ENCODE peak calls at places on chromosomes 6 and 20, in four cellular contexts. V is HepG2, G is K562, R is GM12878. B is an unnamed sample.

GRCh38 chr6:19270616-19271015 is 566.6 kb upstream of the ID4 start:
- DNase-seq in V (no peak), G (no peak), R (no peak), B (no peak)

GRCh38 chr6:90790696-90791095 is 203.8 kb upstream of the MAP3K7 start:
- DNase-seq in V (no peak), G (no peak), R (no peak), B (no peak)

GRCh38 chr6:35234901-35235300 is 21.1 kb downstream of the SCUBE3 start:
- DNase-seq in V (no peak), G (no peak), R (no peak), B (no peak)

GRCh38 chr6:70375882-70376281 is 37.4 kb upstream of the FAM135A start:
- DNase-seq in V (peak), G (peak), R (no peak), B (peak)

GRCh38 chr20:59047938-59048680 is 5.5 kb upstream of the PRELID3B start:
- DNase-seq in V (peak), G (no peak), R (no peak), B (peak)

GRCh38 chr6:100904316-100904715 is 23.2 kb upstream of the ASCC3 start:
- DNase-seq in V (no peak), G (no peak), R (no peak), B (no peak)

GRCh38 chr20:32017711-32018251 is 7.5 kb downstream of the CCM2L start:
- DNase-seq in V (peak), G (peak), R (no peak), B (peak)

GRCh38 chr20:50252715-50253500 is 62.3 kb downstream of the CEBPB start:
- DNase-seq in V (no peak), G (no peak), R (no peak), B (no peak)

GRCh38 chr6:40778186-40778585 is 191.0 kb upstream of the LRFN2 start:
- DNase-seq in V (no peak), G (no peak), R (no peak), B (no peak)

GRCh38 chr6:133553652-133554051 is 312.5 kb downstream of the EYA4 start:
- DNase-seq in V (peak), G (peak), R (no peak), B (peak)

DNA sequence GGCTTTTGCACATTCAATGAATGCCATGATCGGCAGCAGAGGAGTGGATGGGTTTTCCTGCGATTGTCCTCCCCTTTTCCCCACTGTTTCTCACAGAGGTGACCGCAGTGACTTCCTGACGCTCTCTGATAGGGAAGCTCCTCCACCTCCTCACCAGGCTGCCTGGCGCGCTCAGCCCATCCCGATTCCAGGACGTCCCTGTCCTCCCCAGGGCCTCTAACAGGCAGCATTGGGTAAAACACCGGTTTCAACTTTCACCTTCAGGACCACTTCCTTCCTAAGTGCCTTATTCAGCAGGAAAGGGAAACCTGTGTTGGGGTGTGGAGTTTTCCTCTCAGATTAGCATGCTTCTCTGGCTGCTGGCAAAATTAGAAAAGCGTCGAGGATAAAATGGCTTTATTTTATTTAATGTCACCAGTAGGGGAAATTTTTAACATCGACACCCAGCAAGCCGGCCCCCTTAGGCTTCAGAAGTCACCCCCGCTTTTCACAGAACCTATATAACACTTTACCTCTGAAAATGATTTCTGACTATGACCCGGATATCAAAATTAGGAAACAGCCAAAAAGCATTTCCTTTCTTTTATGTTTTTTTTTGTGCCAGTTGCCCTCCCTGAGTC is 570.4 kb upstream of the GJE1 start:
- DNase-seq in V (no peak), G (peak), R (no peak), B (no peak)
- TF ChIP-seq HDAC2 in V (no peak), G (no peak), R (no peak), B (no peak)

DNA sequence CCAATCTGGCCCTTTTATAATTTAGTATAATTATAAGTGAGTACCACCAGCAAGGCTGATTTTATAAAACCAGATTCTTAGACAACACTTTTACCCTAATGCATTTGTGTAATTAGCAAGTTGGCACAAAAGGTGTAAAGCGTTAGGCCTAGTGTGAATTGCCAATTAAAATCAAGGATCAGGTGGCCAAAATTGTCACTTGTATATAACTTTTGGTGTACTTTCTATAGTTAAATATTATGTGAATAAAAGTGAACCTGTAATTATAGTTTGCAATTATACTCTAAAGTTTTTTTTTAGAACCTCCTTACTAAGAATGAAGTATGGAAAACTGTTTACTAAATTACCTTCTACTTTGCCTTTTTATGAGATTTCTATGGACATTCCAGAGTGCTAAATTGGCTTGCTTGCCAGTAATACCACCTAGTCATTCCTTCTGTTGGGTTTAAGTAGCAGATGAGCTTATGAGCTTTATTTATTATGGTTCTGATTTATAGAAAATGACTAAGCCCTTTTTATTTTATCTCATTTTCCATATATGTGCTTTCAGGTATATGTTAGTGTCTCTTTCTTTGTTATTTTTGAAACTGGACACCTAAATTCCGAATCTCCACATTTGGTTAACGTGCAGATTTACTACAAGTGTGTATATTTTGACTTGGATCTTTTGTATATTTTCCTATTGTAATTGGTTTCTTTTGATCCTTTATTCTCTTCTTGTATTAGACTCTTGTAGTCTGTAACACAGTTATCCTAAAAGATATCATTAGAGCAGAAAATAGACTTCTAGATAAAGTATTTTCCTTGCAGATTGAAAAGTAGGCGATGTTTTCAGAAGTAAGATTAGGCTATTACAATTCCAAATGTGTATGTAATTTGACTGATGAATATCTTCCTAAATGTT is 3.9 kb downstream of the STXBP5 start:
- DNase-seq in V (no peak), G (no peak), R (no peak), B (no peak)
- TF ChIP-seq CEBPB in V (no peak), G (no peak), R (no peak), B (no peak)

DNA sequence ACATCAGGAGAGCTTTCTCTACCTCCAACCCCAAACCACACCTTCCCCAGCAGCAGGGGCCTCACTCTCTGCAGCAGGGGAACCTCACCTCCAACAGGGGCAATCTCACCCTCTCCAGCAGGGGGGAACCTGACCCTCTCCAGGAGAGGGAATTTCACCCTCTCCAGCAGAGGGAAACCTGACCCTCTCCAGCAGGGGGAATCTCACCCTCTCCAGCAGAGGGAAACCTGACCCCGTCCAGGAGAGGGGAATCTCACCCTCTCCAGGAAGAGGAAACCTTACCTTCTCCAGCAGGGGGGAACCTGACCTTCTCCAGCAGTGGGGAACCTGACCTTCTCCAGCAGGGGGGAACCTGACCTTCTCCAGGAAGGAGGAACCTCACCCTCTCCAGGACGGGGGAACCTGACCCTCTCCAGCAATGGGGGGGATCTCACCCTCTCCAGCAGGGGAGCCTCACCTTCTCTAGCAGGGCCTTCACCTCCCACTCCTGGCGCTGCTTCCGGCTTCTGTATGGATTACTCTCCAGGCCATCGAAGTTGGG is 3.1 kb downstream of the B3GALT4 start:
- DNase-seq in V (peak), G (peak), R (no peak), B (peak)
- TF ChIP-seq HDAC2 in V (no peak), G (no peak), R (no peak), B (no peak)

GRCh38 chr6:21213492-21213891 is 380.1 kb upstream of the SOX4 start:
- DNase-seq in V (no peak), G (no peak), R (peak), B (no peak)
- TF ChIP-seq CEBPB in V (no peak), G (no peak), R (no peak), B (no peak)

GRCh38 chr6:43006251-43006650 is 7.5 kb downstream of the MEA1 start:
- DNase-seq in V (no peak), G (no peak), R (no peak), B (no peak)

GRCh38 chr6:43012364-43012763 is 1.4 kb downstream of the MEA1 start:
- DNase-seq in V (no peak), G (no peak), R (no peak), B (no peak)

GRCh38 chr6:43011207-43011606 is 2.5 kb downstream of the MEA1 start:
- DNase-seq in V (no peak), G (no peak), R (no peak), B (no peak)

GRCh38 chr6:43007126-43007525 is 6.6 kb downstream of the MEA1 start:
- DNase-seq in V (no peak), G (no peak), R (no peak), B (no peak)

DNA sequence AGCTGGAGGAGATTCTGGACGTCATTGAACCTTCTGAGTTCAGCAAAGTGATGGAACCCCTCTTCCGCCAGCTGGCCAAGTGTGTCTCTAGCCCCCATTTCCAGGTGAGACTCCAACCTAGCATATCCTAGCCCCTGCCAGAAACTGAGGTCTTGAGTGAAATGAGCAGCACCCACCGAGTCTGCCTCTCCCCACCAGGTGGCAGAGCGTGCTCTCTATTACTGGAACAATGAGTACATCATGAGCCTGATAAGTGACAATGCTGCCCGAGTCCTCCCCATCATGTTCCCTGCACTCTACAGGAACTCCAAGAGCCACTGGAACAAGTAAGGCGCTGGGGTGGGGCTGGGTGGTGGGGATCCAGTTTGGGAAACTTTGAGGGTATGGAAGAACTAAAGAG is 4.6 kb downstream of the MEA1 start:
- DNase-seq in V (peak), G (peak), R (no peak), B (peak)
- TF ChIP-seq HDAC2 in V (no peak), G (no peak), R (no peak), B (no peak)

DNA sequence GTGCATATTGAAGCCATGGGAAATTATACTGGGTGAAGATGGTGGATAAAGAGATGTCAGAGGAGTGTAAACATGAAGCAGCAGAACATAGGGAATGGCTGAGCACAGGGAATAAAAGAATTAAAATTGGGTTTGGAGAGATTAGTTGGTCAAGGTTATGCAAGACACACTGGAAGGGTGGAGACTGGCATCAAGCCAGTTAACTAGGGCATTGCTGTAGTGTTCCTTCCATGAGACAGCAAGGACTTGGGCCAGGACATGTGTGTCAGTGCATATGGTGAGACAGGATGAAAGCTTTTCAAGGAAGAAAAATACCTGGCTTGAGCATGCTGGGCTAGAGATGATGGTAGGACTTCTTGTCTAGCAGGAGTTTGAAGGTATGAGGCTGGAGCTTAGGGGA is 14.7 kb upstream of the TMEM170B start:
- DNase-seq in V (no peak), G (no peak), R (no peak), B (no peak)
- TF ChIP-seq CEBPB in V (no peak), G (no peak), R (no peak), B (no peak)

GRCh38 chr20:24994186-24994465 is 1.6 kb upstream of the APMAP start:
- DNase-seq in V (no peak), G (no peak), R (no peak), B (no peak)

GRCh38 chr20:24995741-24996448 is 3.3 kb upstream of the APMAP start:
- DNase-seq in V (no peak), G (no peak), R (no peak), B (no peak)

GRCh38 chr20:24993337-24994185 is 1.0 kb upstream of the APMAP start:
- DNase-seq in V (peak), G (no peak), R (no peak), B (peak)

GRCh38 chr20:24996449-24997195 is 4.1 kb upstream of the APMAP start:
- DNase-seq in V (no peak), G (no peak), R (no peak), B (no peak)

GRCh38 chr20:24994470-24995368 is 2.2 kb upstream of the APMAP start:
- DNase-seq in V (peak), G (peak), R (peak), B (peak)
- TF ChIP-seq HDAC2 in V (no peak), G (no peak), R (no peak), B (no peak)

DNA sequence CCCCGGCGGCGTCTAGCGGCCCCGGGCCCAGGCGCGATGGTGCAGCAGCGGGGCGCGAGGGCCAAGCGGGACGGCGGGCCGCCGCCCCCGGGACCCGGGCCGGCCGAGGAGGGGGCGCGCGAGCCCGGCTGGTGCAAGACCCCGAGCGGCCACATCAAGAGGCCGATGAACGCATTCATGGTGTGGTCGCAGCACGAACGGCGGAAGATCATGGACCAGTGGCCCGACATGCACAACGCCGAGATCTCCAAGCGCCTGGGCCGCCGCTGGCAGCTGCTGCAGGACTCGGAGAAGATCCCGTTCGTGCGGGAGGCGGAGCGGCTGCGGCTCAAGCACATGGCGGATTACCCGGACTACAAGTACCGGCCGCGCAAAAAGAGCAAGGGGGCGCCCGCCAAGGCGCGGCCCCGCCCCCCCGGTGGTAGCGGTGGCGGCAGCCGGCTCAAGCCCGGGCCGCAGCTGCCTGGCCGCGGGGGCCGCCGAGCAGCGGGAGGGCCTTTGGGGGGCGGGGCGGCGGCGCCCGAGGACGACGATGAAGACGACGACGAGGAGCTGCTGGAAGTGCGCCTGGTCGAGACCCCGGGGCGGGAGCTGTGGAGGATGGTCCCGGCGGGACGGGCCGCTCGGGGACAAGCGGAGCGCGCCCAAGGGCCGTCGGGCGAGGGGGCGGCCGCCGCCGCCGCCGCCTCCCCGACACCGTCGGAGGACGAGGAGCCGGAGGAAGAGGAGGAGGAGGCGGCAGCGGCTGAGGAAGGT is 715 bp downstream of the SOX12 start:
- DNase-seq in V (peak), G (peak), R (no peak), B (peak)
- TF ChIP-seq CEBPB in V (no peak), G (no peak), R (no peak), B (no peak)

DNA sequence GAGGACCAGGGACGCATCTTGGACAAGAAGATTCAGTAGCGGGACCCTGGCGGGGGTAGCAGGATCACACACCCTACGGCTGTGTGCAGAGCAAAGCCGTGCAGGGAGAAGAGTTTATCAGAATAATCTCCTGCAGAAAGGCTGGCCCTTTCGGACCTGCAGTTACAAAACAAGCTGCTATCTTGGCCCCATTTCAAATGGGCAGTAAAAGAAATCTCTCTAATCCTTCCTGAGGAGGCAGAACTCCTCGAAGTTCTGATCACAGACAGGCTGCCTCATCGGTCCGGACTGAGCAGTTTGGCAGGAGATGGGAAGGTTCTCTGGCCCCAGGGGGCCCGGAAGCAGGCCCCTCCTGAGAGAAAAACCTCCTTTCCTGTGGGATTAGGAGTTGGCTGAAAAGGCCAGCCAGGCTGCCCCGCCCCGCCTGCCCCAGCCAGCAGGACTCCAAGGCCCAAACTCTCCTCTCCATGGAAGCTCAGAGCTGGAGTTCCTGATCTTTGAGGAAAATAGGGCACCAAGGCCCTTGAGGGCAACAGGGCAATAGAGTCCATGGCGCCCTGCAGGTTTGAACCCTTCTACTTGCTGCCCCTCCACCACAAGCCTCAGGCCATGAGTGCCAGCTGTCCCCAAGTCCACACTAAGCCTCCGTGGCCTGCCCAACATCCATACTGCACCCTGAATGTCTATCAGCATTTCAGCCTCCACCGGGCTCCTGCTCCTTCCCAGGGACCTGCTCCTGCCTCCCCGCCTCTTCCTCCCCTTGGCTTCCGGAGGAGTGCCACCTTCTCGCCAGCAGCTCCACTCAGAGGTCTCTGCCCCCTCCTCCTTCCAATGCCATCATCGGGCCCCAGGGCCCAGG is 141.3 kb downstream of the PREX1 start:
- DNase-seq in V (no peak), G (no peak), R (no peak), B (no peak)
- TF ChIP-seq HDAC2 in V (no peak), G (no peak), R (no peak), B (no peak)

DNA sequence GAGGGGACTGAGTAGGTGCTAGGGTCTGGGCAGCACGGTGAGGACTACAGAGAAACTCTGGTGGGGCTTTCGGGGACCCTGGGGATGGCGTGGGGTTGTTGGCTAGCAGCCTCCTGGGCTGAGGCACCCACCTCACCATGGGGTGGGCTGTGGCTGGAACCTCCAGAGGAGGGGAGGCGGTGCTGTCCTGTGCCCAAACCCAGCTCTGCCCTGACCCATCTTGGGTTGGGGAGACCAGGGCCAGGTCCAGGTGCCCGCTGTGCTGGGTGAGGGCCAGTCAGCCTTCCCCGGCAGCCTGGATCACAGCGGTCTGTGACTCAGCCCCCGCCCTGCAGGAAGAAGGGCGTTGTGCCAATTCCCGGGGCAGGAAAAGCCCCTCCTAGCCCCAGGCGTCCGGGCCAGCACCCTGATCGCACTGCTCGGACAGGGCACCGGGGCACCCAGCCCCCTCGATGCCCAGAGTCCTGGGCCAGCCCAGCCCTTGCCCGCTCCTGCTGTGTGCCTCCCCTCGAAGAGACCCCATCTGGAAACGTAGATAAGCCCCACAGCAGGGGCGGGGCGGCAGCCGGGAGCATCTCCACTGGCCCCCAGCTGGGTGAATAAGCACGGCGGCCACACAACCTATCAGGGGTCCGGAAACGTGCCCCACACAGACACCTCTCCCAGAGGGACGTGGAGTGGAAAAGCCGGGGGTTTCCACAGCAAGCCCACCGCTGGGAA is 10.0 kb downstream of the LAMA5 start:
- DNase-seq in V (no peak), G (peak), R (no peak), B (no peak)
- TF ChIP-seq CEBPB in V (no peak), G (no peak), R (no peak), B (no peak)